ENCODE peak calls at places on chromosomes 3 and 15, in five cellular contexts. U is mesenchymal stem cell, S is neuronal stem cell, I is H1, C is H9. V is an unnamed sample.

GRCh38 chr3:50453907-50454306 is 49.5 kb downstream of the CACNA2D2 start:
- DNase-seq in U (no peak), S (no peak), I (no peak), C (peak), V (no peak)

GRCh38 chr3:154148541-154148940 is 27.4 kb downstream of the ARHGEF26 start:
- DNase-seq in U (no peak), S (no peak), I (no peak), C (no peak), V (no peak)

GRCh38 chr3:45134758-45135521 is 11.2 kb downstream of the CDCP1 start:
- DNase-seq in U (no peak), S (no peak), I (no peak), C (no peak), V (no peak)

GRCh38 chr3:188801393-188801792 is 370.4 kb upstream of the TPRG1 start:
- DNase-seq in U (no peak), S (no peak), I (no peak), C (no peak), V (no peak)

GRCh38 chr15:60708684-60709083 is 229.7 kb upstream of the ICE2 start:
- DNase-seq in U (peak), S (no peak), I (no peak), C (no peak), V (no peak)

GRCh38 chr3:171185959-171186358 is 159.4 kb upstream of the SLC2A2 start:
- DNase-seq in U (no peak), S (no peak), I (no peak), C (no peak), V (no peak)

GRCh38 chr3:33898901-33899300 is 100.5 kb downstream of the PDCD6IP start:
- DNase-seq in U (no peak), S (no peak), I (no peak), C (no peak), V (no peak)

GRCh38 chr3:89690649-89691048 is 583.2 kb downstream of the EPHA3 start:
- DNase-seq in U (no peak), S (no peak), I (no peak), C (no peak), V (no peak)

GRCh38 chr3:106534206-106534605 is 665.4 kb upstream of the CBLB start:
- DNase-seq in U (peak), S (no peak), I (no peak), C (no peak), V (no peak)

GRCh38 chr15:62902821-62903220 is 139.7 kb upstream of the TPM1 start:
- DNase-seq in U (no peak), S (no peak), I (no peak), C (peak), V (no peak)

GRCh38 chr3:32872487-32873382 is 54.9 kb downstream of the TRIM71 start:
- DNase-seq in U (no peak), S (no peak), I (no peak), C (no peak), V (no peak)

GRCh38 chr3:168152149-168152548 is 56.4 kb upstream of the GOLIM4 start:
- DNase-seq in U (no peak), S (no peak), I (no peak), C (no peak), V (no peak)

GRCh38 chr3:130971208-130971607 is 55.4 kb downstream of the ASTE1 start:
- DNase-seq in U (peak), S (no peak), I (no peak), C (no peak), V (no peak)

GRCh38 chr3:147410126-147410517 is 957 bp downstream of the ZIC1 start:
- DNase-seq in U (no peak), S (no peak), I (no peak), C (no peak), V (no peak)

GRCh38 chr3:187473778-187474406 is 105.7 kb downstream of the RTP4 start:
- DNase-seq in U (no peak), S (no peak), I (no peak), C (no peak), V (no peak)

GRCh38 chr3:159620281-159620680 is 368.4 kb upstream of the IL12A start:
- DNase-seq in U (no peak), S (no peak), I (no peak), C (no peak), V (peak)

GRCh38 chr3:99747915-99748314 is 69.7 kb upstream of the CMSS1 start:
- DNase-seq in U (peak), S (peak), I (no peak), C (no peak), V (peak)

GRCh38 chr3:122103821-122104514 is 48.8 kb downstream of the CD86 start:
- DNase-seq in U (no peak), S (no peak), I (no peak), C (no peak), V (no peak)

GRCh38 chr3:11134794-11135193 is 19.5 kb upstream of the HRH1 start:
- DNase-seq in U (peak), S (no peak), I (no peak), C (no peak), V (no peak)

GRCh38 chr3:11131371-11131770 is 22.9 kb upstream of the HRH1 start:
- DNase-seq in U (no peak), S (no peak), I (no peak), C (no peak), V (no peak)

GRCh38 chr3:11136116-11136515 is 18.2 kb upstream of the HRH1 start:
- DNase-seq in U (peak), S (no peak), I (no peak), C (no peak), V (no peak)

GRCh38 chr3:11128682-11129632 is 25.3 kb upstream of the HRH1 start:
- DNase-seq in U (no peak), S (no peak), I (no peak), C (no peak), V (no peak)

GRCh38 chr3:11132861-11133260 is 21.4 kb upstream of the HRH1 start:
- DNase-seq in U (no peak), S (no peak), I (peak), C (no peak), V (no peak)
- H2BK12ac ChIP-seq in U (no peak), S (no peak), I (no peak), C (no peak), V (no peak)

DNA sequence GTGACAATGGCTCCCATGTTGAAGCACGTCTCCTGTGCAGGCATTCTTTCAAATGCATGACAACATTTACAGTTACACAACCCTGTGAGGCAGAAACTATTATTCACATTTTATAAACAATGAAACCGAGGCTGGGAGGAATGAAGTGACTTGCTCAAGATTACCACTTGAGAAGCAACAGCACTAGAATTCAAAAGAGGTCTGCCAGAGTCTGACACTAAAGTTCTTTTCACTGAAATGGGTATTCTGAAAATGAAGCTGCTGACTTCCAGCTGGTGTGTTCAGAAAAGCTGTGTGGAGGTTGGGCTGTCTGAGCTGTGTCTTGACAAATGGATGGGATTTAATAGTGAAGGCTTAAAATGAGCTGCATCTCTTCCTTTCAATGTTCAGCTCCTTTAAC is 104.4 kb downstream of the THSD4 start:
- DNase-seq in U (peak), S (no peak), I (no peak), C (no peak), V (peak)
- H3K23ac ChIP-seq in U (no peak), S (no peak), I (no peak), C (no peak), V (no peak)

GRCh38 chr3:48280883-48281282 is 40.0 kb downstream of the ZNF589 start:
- DNase-seq in U (no peak), S (no peak), I (no peak), C (no peak), V (no peak)

GRCh38 chr3:48276856-48277641 is 36.1 kb downstream of the ZNF589 start:
- DNase-seq in U (no peak), S (no peak), I (no peak), C (no peak), V (no peak)

GRCh38 chr3:48275292-48276027 is 34.6 kb downstream of the ZNF589 start:
- DNase-seq in U (peak), S (no peak), I (no peak), C (no peak), V (peak)

GRCh38 chr3:48278884-48279559 is 38.1 kb downstream of the ZNF589 start:
- DNase-seq in U (no peak), S (no peak), I (no peak), C (no peak), V (no peak)

DNA sequence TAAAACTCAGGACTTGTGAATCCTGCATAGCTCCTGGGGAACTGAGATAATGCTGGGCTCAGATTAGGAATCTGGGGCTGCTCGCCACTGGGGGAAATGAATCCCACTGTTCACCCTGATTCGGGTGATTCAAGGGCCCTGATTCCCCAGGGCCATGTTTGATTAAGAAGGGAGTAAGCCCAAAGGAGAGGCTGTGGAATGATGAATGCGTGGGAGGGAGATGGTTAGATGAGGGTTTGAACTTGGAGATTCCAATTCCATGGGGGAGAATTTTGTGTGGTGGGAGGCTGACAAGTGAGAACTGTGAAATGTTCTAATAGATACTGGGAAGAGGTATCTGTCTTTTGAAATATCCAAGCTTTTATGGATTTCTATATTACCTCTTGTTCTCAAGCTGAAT is 39.0 kb downstream of the ZNF589 start:
- DNase-seq in U (no peak), S (no peak), I (no peak), C (no peak), V (no peak)
- H2BK12ac ChIP-seq in U (no peak), S (no peak), I (no peak), C (no peak), V (no peak)

DNA sequence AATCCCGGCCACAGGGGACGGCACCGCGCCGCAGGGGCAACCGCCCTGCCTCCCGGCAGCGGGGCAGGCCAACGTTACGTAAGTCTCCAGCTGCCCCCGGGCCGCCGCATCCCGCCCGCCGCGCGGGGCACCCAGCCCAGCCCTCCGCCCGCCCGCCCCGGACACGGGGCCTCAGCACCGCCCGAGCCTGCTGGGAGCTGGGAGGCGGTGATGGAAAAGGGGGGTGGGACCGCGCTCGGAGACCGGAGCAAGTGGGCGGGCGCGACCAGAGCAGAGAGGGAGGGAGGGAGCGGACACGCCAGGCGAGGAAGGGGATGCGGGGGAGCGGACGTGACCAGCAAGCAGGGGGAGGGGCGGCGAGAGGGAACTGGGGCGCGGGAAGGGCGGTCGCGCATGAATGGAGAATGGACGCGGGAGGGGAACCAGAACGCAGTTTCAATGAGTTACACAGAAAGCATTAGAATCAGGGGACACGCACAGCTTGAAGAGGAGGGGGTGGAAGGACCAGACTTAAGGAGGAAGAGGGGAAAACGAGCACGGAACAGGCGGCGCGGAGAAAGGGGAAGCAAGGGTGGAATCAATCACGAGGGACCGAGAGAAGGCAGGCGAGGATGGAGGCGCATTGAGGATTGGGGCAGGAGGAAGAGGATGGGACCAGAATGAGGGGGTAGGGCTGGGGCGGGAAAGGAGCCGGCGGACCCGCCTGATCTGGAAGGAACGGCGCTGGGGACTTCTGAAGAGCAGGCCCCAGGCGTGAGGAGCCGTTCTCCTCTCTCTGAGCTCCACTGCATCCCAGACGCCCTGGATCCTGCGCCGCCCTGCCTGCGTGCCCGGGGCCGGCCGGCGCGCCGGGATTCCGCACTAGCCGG is 559 bp downstream of the PKM start:
- DNase-seq in U (peak), S (peak), I (peak), C (peak), V (peak)
- H3K23ac ChIP-seq in U (peak), S (peak), I (no peak), C (no peak), V (no peak)

DNA sequence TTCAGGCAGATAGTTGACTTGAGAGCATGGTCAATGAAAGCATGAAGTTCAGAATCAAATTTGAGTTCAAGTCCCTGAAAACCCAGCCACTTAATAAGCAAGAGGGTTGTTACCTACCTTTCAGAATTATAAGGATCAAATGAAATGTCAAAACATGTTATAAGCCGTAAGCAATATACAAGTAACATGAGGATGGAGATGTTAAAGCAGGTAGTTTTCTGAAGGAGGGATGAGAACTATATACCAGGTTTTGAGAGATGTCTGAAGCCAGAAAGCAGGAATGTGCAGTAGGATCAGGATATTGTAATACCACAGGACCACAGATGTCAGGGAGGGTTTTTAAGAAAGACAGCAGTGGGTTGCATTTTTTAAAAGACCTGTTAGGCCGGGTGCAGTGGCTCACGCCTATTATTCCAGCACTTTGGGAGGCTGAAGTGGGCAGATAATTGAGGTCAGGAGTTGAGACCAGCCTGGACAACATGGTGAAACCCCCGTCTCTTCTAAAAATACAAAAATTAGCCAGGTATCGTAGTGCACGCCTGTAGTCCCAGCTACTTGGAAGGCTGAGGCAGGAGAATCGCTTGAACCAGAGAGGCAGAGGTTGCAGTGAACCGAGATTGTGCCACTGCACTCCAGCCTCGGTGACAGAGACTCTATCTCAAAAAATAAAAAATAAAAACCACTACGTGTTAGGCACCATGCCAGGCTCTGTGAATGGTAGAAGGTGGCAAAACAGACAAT is 6.9 kb upstream of the EIF3J start:
- DNase-seq in U (no peak), S (no peak), I (peak), C (no peak), V (no peak)
- H2BK12ac ChIP-seq in U (no peak), S (no peak), I (no peak), C (no peak), V (no peak)

GRCh38 chr15:22808761-22809280 is 22.4 kb downstream of the NIPA1 start:
- DNase-seq in U (no peak), S (no peak), I (no peak), C (no peak), V (no peak)
- H3K23ac ChIP-seq in U (no peak), S (no peak), I (no peak), C (no peak), V (no peak)

V was measured in trophoblast cell.